ENCODE peak calls at places on chromosome 18, in five cellular contexts. One of them, this sample, is unnamed.

GRCh38 chr18:23307567-23308295 is 145.4 kb upstream of the RIOK3 start:
- DNase-seq in H1: no peak
- DNase-seq in neuronal stem cell: no peak
- DNase-seq in mesendoderm: no peak
- DNase-seq in IMR-90: peak
- DNase-seq in this sample: peak

GRCh38 chr18:21112543-21113105 is 1.0 kb upstream of the ROCK1 start:
- DNase-seq in H1: no peak
- DNase-seq in neuronal stem cell: no peak
- DNase-seq in mesendoderm: peak
- DNase-seq in IMR-90: peak
- DNase-seq in this sample: no peak

GRCh38 chr18:57869228-57869627 is 66.1 kb upstream of the ATP8B1 start:
- DNase-seq in H1: no peak
- DNase-seq in neuronal stem cell: no peak
- DNase-seq in mesendoderm: no peak
- DNase-seq in IMR-90: no peak
- DNase-seq in this sample: no peak

GRCh38 chr18:51659781-51660180 is 462.3 kb upstream of the MEX3C start:
- DNase-seq in H1: no peak
- DNase-seq in neuronal stem cell: no peak
- DNase-seq in mesendoderm: peak
- DNase-seq in IMR-90: no peak
- DNase-seq in this sample: no peak

GRCh38 chr18:46518438-46518837 is 138.6 kb downstream of the LOXHD1 start:
- DNase-seq in H1: no peak
- DNase-seq in neuronal stem cell: no peak
- DNase-seq in mesendoderm: peak
- DNase-seq in IMR-90: no peak
- DNase-seq in this sample: no peak

GRCh38 chr18:38321262-38321661 is 755.7 kb upstream of the CELF4 start:
- DNase-seq in H1: no peak
- DNase-seq in neuronal stem cell: no peak
- DNase-seq in mesendoderm: no peak
- DNase-seq in IMR-90: no peak
- DNase-seq in this sample: no peak

GRCh38 chr18:44735071-44735470 is 54.4 kb downstream of the SETBP1 start:
- DNase-seq in H1: no peak
- DNase-seq in neuronal stem cell: no peak
- DNase-seq in mesendoderm: no peak
- DNase-seq in IMR-90: no peak
- DNase-seq in this sample: no peak

GRCh38 chr18:57698571-57699276 is 77.1 kb upstream of the NARS1 start:
- DNase-seq in H1: no peak
- DNase-seq in neuronal stem cell: no peak
- DNase-seq in mesendoderm: peak
- DNase-seq in IMR-90: peak
- DNase-seq in this sample: peak

GRCh38 chr18:31992836-31993575 is 25.6 kb upstream of the RNF125 start:
- DNase-seq in H1: peak
- DNase-seq in neuronal stem cell: no peak
- DNase-seq in mesendoderm: peak
- DNase-seq in IMR-90: no peak
- DNase-seq in this sample: peak

GRCh38 chr18:5868218-5868904 is 27.0 kb downstream of the TMEM200C start:
- DNase-seq in H1: no peak
- DNase-seq in neuronal stem cell: peak
- DNase-seq in mesendoderm: peak
- DNase-seq in IMR-90: peak
- DNase-seq in this sample: peak

GRCh38 chr18:26549103-26549485 is 741 bp upstream of the KCTD1 start:
- DNase-seq in H1: no peak
- DNase-seq in neuronal stem cell: peak
- DNase-seq in mesendoderm: peak
- DNase-seq in IMR-90: peak
- DNase-seq in this sample: peak

GRCh38 chr18:80163183-80163582 is 54.1 kb downstream of the ADNP2 start:
- DNase-seq in H1: no peak
- DNase-seq in neuronal stem cell: no peak
- DNase-seq in mesendoderm: no peak
- DNase-seq in IMR-90: no peak
- DNase-seq in this sample: no peak

GRCh38 chr18:6885992-6886823 is 156.7 kb downstream of the ARHGAP28 start:
- DNase-seq in H1: no peak
- DNase-seq in neuronal stem cell: peak
- DNase-seq in mesendoderm: peak
- DNase-seq in IMR-90: peak
- DNase-seq in this sample: peak

GRCh38 chr18:13481820-13482640 is 244.3 kb downstream of the FAM210A start:
- DNase-seq in H1: no peak
- DNase-seq in neuronal stem cell: no peak
- DNase-seq in mesendoderm: no peak
- DNase-seq in IMR-90: no peak
- DNase-seq in this sample: no peak

GRCh38 chr18:63980896-63981454 is 11.1 kb downstream of the SERPINB8 start:
- DNase-seq in H1: no peak
- DNase-seq in neuronal stem cell: no peak
- DNase-seq in mesendoderm: no peak
- DNase-seq in IMR-90: no peak
- DNase-seq in this sample: no peak

GRCh38 chr18:2354292-2354691 is 217.0 kb downstream of the METTL4 start:
- DNase-seq in H1: no peak
- DNase-seq in neuronal stem cell: no peak
- DNase-seq in mesendoderm: no peak
- DNase-seq in IMR-90: no peak
- DNase-seq in this sample: no peak

GRCh38 chr18:60865801-60866200 is 467.4 kb upstream of the CDH20 start:
- DNase-seq in H1: no peak
- DNase-seq in neuronal stem cell: peak
- DNase-seq in mesendoderm: peak
- DNase-seq in IMR-90: no peak
- DNase-seq in this sample: no peak

GRCh38 chr18:37392648-37393047 is 172.9 kb downstream of the CELF4 start:
- DNase-seq in H1: no peak
- DNase-seq in neuronal stem cell: no peak
- DNase-seq in mesendoderm: no peak
- DNase-seq in IMR-90: no peak
- DNase-seq in this sample: no peak

GRCh38 chr18:79804130-79804772 is 6.5 kb downstream of the KCNG2 start:
- DNase-seq in H1: no peak
- DNase-seq in neuronal stem cell: no peak
- DNase-seq in mesendoderm: no peak
- DNase-seq in IMR-90: no peak
- DNase-seq in this sample: no peak

GRCh38 chr18:475202-475624 is 25.3 kb downstream of the COLEC12 start:
- DNase-seq in H1: peak
- DNase-seq in neuronal stem cell: no peak
- DNase-seq in mesendoderm: peak
- DNase-seq in IMR-90: peak
- DNase-seq in this sample: no peak

GRCh38 chr18:13831864-13832508 is 8.0 kb downstream of the MC5R start:
- DNase-seq in H1: no peak
- DNase-seq in neuronal stem cell: peak
- DNase-seq in mesendoderm: peak
- DNase-seq in IMR-90: no peak
- DNase-seq in this sample: no peak

GRCh38 chr18:28398491-28398890 is 221.6 kb upstream of the CDH2 start:
- DNase-seq in H1: no peak
- DNase-seq in neuronal stem cell: no peak
- DNase-seq in mesendoderm: no peak
- DNase-seq in IMR-90: no peak
- DNase-seq in this sample: no peak

GRCh38 chr18:58755304-58756010 is 84.2 kb downstream of the MALT1 start:
- DNase-seq in H1: no peak
- DNase-seq in neuronal stem cell: no peak
- DNase-seq in mesendoderm: no peak
- DNase-seq in IMR-90: no peak
- DNase-seq in this sample: no peak

GRCh38 chr18:35602193-35602820 is 20.8 kb downstream of the GALNT1 start:
- DNase-seq in H1: no peak
- DNase-seq in neuronal stem cell: no peak
- DNase-seq in mesendoderm: no peak
- DNase-seq in IMR-90: no peak
- DNase-seq in this sample: no peak

GRCh38 chr18:51128533-51128932 is 68.9 kb downstream of the MEX3C start:
- DNase-seq in H1: no peak
- DNase-seq in neuronal stem cell: no peak
- DNase-seq in mesendoderm: no peak
- DNase-seq in IMR-90: no peak
- DNase-seq in this sample: no peak

GRCh38 chr18:57447154-57447621 is 12.0 kb downstream of the ONECUT2 start:
- DNase-seq in H1: no peak
- DNase-seq in neuronal stem cell: peak
- DNase-seq in mesendoderm: peak
- DNase-seq in IMR-90: peak
- DNase-seq in this sample: no peak

GRCh38 chr18:75192899-75193298 is 16.0 kb downstream of the PTGR3 start:
- DNase-seq in H1: no peak
- DNase-seq in neuronal stem cell: no peak
- DNase-seq in mesendoderm: no peak
- DNase-seq in IMR-90: no peak
- DNase-seq in this sample: no peak

GRCh38 chr18:39053569-39053968 is 1488.0 kb upstream of the CELF4 start:
- DNase-seq in H1: no peak
- DNase-seq in neuronal stem cell: no peak
- DNase-seq in mesendoderm: no peak
- DNase-seq in IMR-90: no peak
- DNase-seq in this sample: no peak

GRCh38 chr18:36821681-36822080 is 7.1 kb downstream of the TPGS2 start:
- DNase-seq in H1: no peak
- DNase-seq in neuronal stem cell: no peak
- DNase-seq in mesendoderm: peak
- DNase-seq in IMR-90: no peak
- DNase-seq in this sample: peak

GRCh38 chr18:79735071-79735980 is 55.7 kb downstream of the CTDP1 start:
- DNase-seq in H1: no peak
- DNase-seq in neuronal stem cell: no peak
- DNase-seq in mesendoderm: no peak
- DNase-seq in IMR-90: no peak
- DNase-seq in this sample: no peak

GRCh38 chr18:59898609-59899297 is 1.0 kb upstream of the PMAIP1 start:
- DNase-seq in H1: no peak
- DNase-seq in neuronal stem cell: no peak
- DNase-seq in mesendoderm: no peak
- DNase-seq in IMR-90: no peak
- DNase-seq in this sample: no peak

GRCh38 chr18:54388203-54389142 is 30.8 kb downstream of the C18orf54 start:
- DNase-seq in H1: peak
- DNase-seq in neuronal stem cell: no peak
- DNase-seq in mesendoderm: peak
- DNase-seq in IMR-90: peak
- DNase-seq in this sample: peak

GRCh38 chr18:37836071-37836470 is 270.5 kb upstream of the CELF4 start:
- DNase-seq in H1: no peak
- DNase-seq in neuronal stem cell: no peak
- DNase-seq in mesendoderm: peak
- DNase-seq in IMR-90: no peak
- DNase-seq in this sample: no peak

GRCh38 chr18:34085140-34085739 is 139.5 kb downstream of the NOL4 start:
- DNase-seq in H1: no peak
- DNase-seq in neuronal stem cell: no peak
- DNase-seq in mesendoderm: no peak
- DNase-seq in IMR-90: no peak
- DNase-seq in this sample: no peak

GRCh38 chr18:34084635-34085034 is 140.1 kb downstream of the NOL4 start:
- DNase-seq in H1: no peak
- DNase-seq in neuronal stem cell: no peak
- DNase-seq in mesendoderm: no peak
- DNase-seq in IMR-90: no peak
- DNase-seq in this sample: no peak

GRCh38 chr18:34086370-34086769 is 138.3 kb downstream of the NOL4 start:
- DNase-seq in H1: no peak
- DNase-seq in neuronal stem cell: no peak
- DNase-seq in mesendoderm: no peak
- DNase-seq in IMR-90: no peak
- DNase-seq in this sample: no peak

DNA sequence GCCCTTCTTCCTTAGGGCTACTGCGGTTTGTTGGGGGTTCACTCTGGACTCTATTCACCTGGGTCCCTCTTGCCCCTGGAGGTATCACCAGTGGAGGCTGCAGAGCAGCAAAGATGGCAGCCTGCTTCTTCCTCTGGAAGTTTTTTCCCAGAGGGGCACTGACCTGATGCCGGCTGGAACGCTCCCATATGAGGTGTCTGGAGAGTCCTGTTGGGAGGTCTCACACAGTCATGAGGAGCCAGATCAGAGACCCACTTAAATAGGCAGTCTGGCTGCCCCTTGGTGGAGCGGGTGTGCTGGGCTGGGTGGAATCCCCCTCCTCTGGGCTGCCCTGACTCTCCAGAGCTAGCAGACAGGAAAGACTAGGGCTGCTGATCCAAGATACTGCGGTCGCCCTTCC is 140.8 kb downstream of the NOL4 start:
- DNase-seq in H1: no peak
- DNase-seq in neuronal stem cell: no peak
- DNase-seq in mesendoderm: no peak
- DNase-seq in IMR-90: no peak
- DNase-seq in this sample: no peak
- H2BK5ac ChIP-seq in H1: no peak
- H2BK5ac ChIP-seq in neuronal stem cell: no peak
- H2BK5ac ChIP-seq in mesendoderm: no peak
- H2BK5ac ChIP-seq in IMR-90: no peak
- H2BK5ac ChIP-seq in this sample: no peak

GRCh38 chr18:48402953-48403352 is 6.2 kb downstream of the ZBTB7C start:
- DNase-seq in H1: no peak
- DNase-seq in neuronal stem cell: no peak
- DNase-seq in mesendoderm: peak
- DNase-seq in IMR-90: no peak
- DNase-seq in this sample: no peak
- H3K23ac ChIP-seq in H1: no peak
- H3K23ac ChIP-seq in neuronal stem cell: no peak
- H3K23ac ChIP-seq in mesendoderm: no peak
- H3K23ac ChIP-seq in IMR-90: no peak
- H3K23ac ChIP-seq in this sample: no peak

GRCh38 chr18:55763298-55763697 is 175.3 kb upstream of the TCF4 start:
- DNase-seq in H1: no peak
- DNase-seq in neuronal stem cell: no peak
- DNase-seq in mesendoderm: no peak
- DNase-seq in IMR-90: peak
- DNase-seq in this sample: peak
- H2BK5ac ChIP-seq in H1: no peak
- H2BK5ac ChIP-seq in neuronal stem cell: no peak
- H2BK5ac ChIP-seq in mesendoderm: no peak
- H2BK5ac ChIP-seq in IMR-90: peak
- H2BK5ac ChIP-seq in this sample: no peak

GRCh38 chr18:12376718-12377555 is at the start of gene AFG3L2:
- DNase-seq in H1: peak
- DNase-seq in neuronal stem cell: peak
- DNase-seq in mesendoderm: peak
- DNase-seq in IMR-90: peak
- DNase-seq in this sample: peak
- H3K23ac ChIP-seq in H1: no peak
- H3K23ac ChIP-seq in neuronal stem cell: peak
- H3K23ac ChIP-seq in mesendoderm: peak
- H3K23ac ChIP-seq in IMR-90: peak
- H3K23ac ChIP-seq in this sample: no peak

GRCh38 chr18:77061946-77062517 is 70.6 kb downstream of the MBP start:
- DNase-seq in H1: no peak
- DNase-seq in neuronal stem cell: no peak
- DNase-seq in mesendoderm: peak
- DNase-seq in IMR-90: no peak
- DNase-seq in this sample: peak
- H2BK5ac ChIP-seq in H1: no peak
- H2BK5ac ChIP-seq in neuronal stem cell: no peak
- H2BK5ac ChIP-seq in mesendoderm: no peak
- H2BK5ac ChIP-seq in IMR-90: peak
- H2BK5ac ChIP-seq in this sample: no peak

This sample was measured in trophoblast cell.